ENCODE peak calls at places on chromosomes 5 and 9, in four cellular contexts. J is ovary; V is right lobe of liver; M is CD8-positive, alpha-beta T cell. Q is an unnamed sample. For H3K4me1, the result is how much of the 10 kb centered on the place peaks cover.

GRCh38 chr9:126397056-126397455 is 70.4 kb downstream of the MVB12B start:
- DNase-seq in J (no peak), V (no peak), M (peak), Q (no peak)

GRCh38 chr5:160269017-160269416 is 39.7 kb downstream of the FABP6 start:
- DNase-seq in J (peak), V (peak), M (no peak), Q (peak)

GRCh38 chr9:13110766-13111400 is 168.6 kb downstream of the MPDZ start:
- DNase-seq in J (peak), V (peak), M (no peak), Q (peak)

GRCh38 chr9:71608825-71609452 is 159.4 kb downstream of the CEMIP2 start:
- DNase-seq in J (no peak), V (no peak), M (no peak), Q (no peak)

GRCh38 chr5:106086352-106086751 is 1584.4 kb downstream of the EFNA5 start:
- DNase-seq in J (no peak), V (no peak), M (no peak), Q (no peak)

GRCh38 chr5:151063136-151063544 is 17.7 kb downstream of the TNIP1 start:
- DNase-seq in J (no peak), V (no peak), M (no peak), Q (no peak)

GRCh38 chr5:14560091-14560595 is 21.4 kb upstream of the OTULINL start:
- DNase-seq in J (no peak), V (no peak), M (peak), Q (no peak)

GRCh38 chr9:96663506-96664120 is 8.5 kb upstream of the PRXL2C start:
- DNase-seq in J (no peak), V (no peak), M (no peak), Q (no peak)

GRCh38 chr9:860706-861105 is 19.2 kb downstream of the DMRT1 start:
- DNase-seq in J (no peak), V (no peak), M (no peak), Q (no peak)

GRCh38 chr9:131020388-131020787 is 11.4 kb downstream of the LAMC3 start:
- DNase-seq in J (no peak), V (no peak), M (no peak), Q (no peak)

GRCh38 chr9:135927195-135928013 is 20.1 kb upstream of the CAMSAP1 start:
- DNase-seq in J (no peak), V (no peak), M (no peak), Q (no peak)

GRCh38 chr5:121949885-121950284 is 11.9 kb upstream of the SRFBP1 start:
- DNase-seq in J (no peak), V (no peak), M (no peak), Q (no peak)

GRCh38 chr5:109649371-109649770 is 40.4 kb upstream of the MAN2A1 start:
- DNase-seq in J (no peak), V (no peak), M (no peak), Q (no peak)

GRCh38 chr5:151222054-151222768 is 1.7 kb downstream of the CCDC69 start:
- DNase-seq in J (no peak), V (no peak), M (no peak), Q (no peak)

GRCh38 chr5:150398432-150399157 is 14.1 kb downstream of the CD74 start:
- DNase-seq in J (no peak), V (no peak), M (no peak), Q (no peak)

GRCh38 chr5:141806626-141807025 is 71.6 kb downstream of the PCDH1 start:
- DNase-seq in J (no peak), V (no peak), M (no peak), Q (no peak)

GRCh38 chr5:41296066-41296465 is 82.7 kb upstream of the C6 start:
- DNase-seq in J (no peak), V (no peak), M (no peak), Q (no peak)

GRCh38 chr9:85224729-85225128 is 517.0 kb downstream of the AGTPBP1 start:
- DNase-seq in J (no peak), V (no peak), M (no peak), Q (no peak)

GRCh38 chr5:156896545-156896944 is 46.5 kb downstream of the PPP1R2B start:
- DNase-seq in J (no peak), V (no peak), M (no peak), Q (no peak)

GRCh38 chr5:34007116-34007674 is 655 bp downstream of the AMACR start:
- DNase-seq in J (peak), V (no peak), M (no peak), Q (no peak)
- H3K4me3 ChIP-seq in J (peak), V (peak), M (peak), Q (peak)

GRCh38 chr5:83470516-83470915 is 1.0 kb upstream of the VCAN start:
- DNase-seq in J (no peak), V (no peak), M (no peak), Q (no peak)

GRCh38 chr5:83472508-83473343 is 1.2 kb downstream of the VCAN start:
- DNase-seq in J (peak), V (no peak), M (no peak), Q (peak)

GRCh38 chr5:83472213-83472507 is 616 bp downstream of the VCAN start:
- DNase-seq in J (no peak), V (no peak), M (no peak), Q (no peak)

GRCh38 chr5:83470920-83471404 is 582 bp upstream of the VCAN start:
- DNase-seq in J (no peak), V (no peak), M (no peak), Q (no peak)

DNA sequence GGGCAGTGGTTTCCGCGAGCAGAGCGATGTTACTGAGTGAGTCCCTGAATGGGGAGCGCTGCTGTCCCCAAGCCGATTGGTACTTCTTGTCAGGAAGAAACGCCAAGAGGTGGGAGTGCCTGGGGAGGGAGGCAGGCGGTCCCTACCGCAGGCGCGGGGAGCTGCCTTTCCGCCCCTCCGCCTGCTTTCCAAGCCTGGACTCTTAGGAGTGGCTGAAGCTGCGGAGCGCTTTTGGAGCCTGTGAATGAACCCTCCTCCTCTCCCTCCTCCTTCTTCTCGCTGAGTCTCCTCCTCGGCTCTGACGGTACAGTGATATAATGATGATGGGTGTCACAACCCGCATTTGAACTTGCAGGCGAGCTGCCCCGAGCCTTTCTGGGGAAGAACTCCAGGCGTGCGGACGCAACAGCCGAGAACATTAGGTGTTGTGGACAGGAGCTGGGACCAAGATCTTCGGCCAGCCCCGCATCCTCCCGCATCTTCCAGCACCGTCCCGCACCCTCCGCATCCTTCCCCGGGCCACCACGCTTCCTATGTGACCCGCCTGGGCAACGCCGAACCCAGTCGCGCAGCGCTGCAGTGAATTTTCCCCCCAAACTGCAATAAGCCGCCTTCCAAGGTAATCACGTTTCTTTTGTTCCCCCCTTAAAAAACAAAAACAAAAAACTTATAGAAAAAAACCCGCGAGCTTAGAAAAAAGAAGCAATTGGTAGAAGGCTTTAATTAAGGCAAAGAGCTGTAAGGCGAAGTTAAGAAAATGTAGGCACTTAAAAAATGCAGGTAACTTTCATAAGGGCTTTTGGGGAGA is at the start of gene VCAN:
- DNase-seq in J (no peak), V (no peak), M (no peak), Q (peak)
- H3K4me1 ChIP-seq in J (under half), V (under half), M (under half), Q (under half)

DNA sequence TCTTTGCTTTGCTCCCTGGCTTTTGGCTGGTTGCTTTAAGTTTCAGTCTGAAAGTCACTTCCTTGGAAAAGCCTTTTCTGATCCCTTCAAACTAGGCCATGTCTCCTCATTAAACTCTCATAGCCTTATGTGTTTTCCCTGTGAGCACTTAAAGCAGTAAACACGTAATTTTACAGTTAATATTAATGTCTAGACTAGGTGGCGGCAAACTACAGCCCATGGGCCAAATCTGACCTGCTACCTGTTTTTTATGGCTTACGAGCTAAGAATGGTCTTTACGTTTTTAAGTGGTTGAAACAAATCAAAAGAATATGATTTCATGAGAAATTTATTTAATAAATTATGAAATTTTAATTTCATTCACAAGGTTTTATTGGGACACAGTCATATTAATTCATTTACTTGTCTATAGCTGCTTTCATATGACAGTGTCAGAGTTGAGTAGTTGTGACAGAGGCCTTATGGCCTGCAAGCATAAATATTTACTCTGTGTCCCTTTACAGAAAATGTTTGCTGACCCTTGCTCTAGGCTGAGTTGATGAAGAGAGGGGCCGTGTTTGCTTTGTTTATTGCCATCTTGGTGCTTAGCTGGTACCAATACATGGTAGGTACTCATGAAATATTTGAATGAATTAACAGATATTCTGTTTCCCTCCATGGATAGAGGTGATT is 7.4 kb downstream of the SLC44A1 start:
- DNase-seq in J (no peak), V (no peak), M (no peak), Q (no peak)
- TF ChIP-seq CTCF in J (no peak), V (no peak), M (no peak), Q (no peak)

DNA sequence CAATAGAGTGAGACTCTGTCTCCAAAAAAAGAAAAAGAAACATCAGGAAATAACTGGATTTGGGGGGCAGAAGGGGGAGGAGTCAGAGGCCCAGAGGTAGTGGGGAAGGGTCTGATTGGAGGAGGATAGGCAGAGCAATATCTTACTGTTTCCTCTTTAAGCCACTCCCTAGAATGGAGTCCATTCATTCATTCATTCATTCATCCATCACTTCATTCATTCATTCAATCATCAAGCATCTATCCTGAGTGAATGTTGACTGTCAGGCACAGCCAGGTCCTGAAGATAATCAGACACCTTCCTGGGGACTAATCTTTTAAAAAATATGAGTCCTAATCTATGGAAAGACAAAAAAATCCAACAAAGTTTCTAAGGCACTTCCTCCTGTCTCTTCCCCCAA is 12.9 kb downstream of the IER5L start:
- DNase-seq in J (no peak), V (no peak), M (no peak), Q (no peak)
- H3K4me3 ChIP-seq in J (no peak), V (no peak), M (no peak), Q (no peak)

GRCh38 chr9:77586591-77586990 is 61.5 kb downstream of the GNA14 start:
- DNase-seq in J (no peak), V (no peak), M (no peak), Q (no peak)
- H3K4me1 ChIP-seq in J (under half), V (under half), M (under half), Q (under half)

DNA sequence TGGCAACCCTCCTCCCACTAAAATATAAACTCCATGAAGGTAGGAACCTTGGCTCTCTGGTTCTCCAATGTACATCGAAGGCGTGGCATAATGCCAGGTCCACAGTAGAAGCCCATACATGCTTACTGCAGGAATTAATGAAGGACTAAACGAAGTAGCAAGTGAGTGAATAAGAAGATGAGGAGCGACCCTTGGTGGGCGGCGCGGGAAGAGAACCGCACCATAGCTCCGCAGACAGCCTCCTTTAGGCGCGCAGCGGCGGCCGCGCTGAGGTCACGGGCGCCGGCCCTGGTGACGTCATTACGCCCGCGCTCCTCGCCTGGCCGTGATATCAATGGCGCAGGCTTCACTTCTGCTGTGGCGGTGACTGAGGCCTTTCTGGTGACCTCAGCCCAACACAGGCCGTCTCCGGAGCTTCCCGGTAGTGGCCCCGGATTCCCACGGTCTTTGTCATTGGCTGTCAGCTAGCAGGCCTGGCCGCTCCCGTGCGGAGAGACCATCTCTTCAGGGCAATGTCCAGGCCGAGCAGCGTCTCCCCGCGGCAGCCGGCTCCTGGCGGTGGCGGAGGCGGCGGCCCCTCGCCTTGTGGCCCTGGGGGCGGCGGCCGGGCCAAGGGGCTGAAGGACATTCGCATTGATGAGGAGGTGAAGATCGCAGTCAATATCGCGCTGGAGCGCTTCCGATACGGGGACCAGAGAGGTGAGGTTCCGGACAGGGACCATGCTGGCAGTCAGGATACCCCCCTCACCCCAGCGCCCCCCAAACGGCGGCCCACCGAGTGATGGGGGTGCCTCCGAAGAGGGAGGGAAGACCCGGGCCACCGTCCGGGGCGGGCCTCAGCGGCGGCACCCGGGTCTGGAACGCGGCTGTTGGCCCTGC is at the start of gene YTHDC2:
- DNase-seq in J (peak), V (peak), M (peak), Q (peak)
- TF ChIP-seq CTCF in J (peak), V (peak), M (no peak), Q (no peak)